ENCODE peak calls at places on chromosome 2, in four cellular contexts. C is SK-N-SH, R is left lung, T is fibroblast of lung. M is an unnamed sample.

GRCh38 chr2:166269322-166269721 is 106.4 kb downstream of the SCN9A start:
- DNase-seq in R (no peak), C (no peak), T (no peak), M (no peak)

GRCh38 chr2:143778981-143779380 is 649.8 kb downstream of the ARHGAP15 start:
- DNase-seq in T (no peak), R (no peak), C (no peak), M (no peak)

GRCh38 chr2:106105151-106105922 is 88.8 kb downstream of the UXS1 start:
- DNase-seq in R (peak; percentile 71), C (no peak), T (no peak), M (no peak)

GRCh38 chr2:36452279-36452678 is 96.7 kb downstream of the CRIM1 start:
- DNase-seq in C (no peak), T (peak; percentile 89), R (no peak), M (no peak)

GRCh38 chr2:171530378-171530777 is 8.1 kb downstream of the CYBRD1 start:
- DNase-seq in R (no peak), T (no peak), C (no peak), M (no peak)

GRCh38 chr2:33812707-33813106 is 213.6 kb upstream of the FAM98A start:
- DNase-seq in T (no peak), R (no peak), C (no peak), M (no peak)

GRCh38 chr2:2667690-2668089 is 336.6 kb upstream of the MYT1L start:
- DNase-seq in C (no peak), T (no peak), R (no peak), M (no peak)

GRCh38 chr2:223586261-223586660 is 15.9 kb downstream of the SCG2 start:
- DNase-seq in R (no peak), T (peak; percentile 95), C (no peak), M (no peak)

GRCh38 chr2:17311771-17312511 is 206.3 kb downstream of the RAD51AP2 start:
- DNase-seq in C (no peak), T (peak; percentile 18), R (no peak), M (no peak)

GRCh38 chr2:231590614-231591013 is 2.0 kb upstream of the TEX44 start:
- DNase-seq in R (no peak), C (no peak), T (no peak), M (no peak)

GRCh38 chr2:161422812-161423211 is 6.7 kb downstream of the TBR1 start:
- DNase-seq in R (no peak), T (no peak), C (no peak), M (no peak)

GRCh38 chr2:98769784-98770183 is 38.9 kb upstream of the MGAT4A start:
- DNase-seq in C (no peak), R (no peak), T (no peak), M (peak; percentile 66)

GRCh38 chr2:23480991-23481797 is 96.2 kb downstream of the KLHL29 start:
- DNase-seq in T (peak; percentile 58), R (no peak), C (no peak), M (no peak)

GRCh38 chr2:165539985-165540384 is 70.5 kb downstream of the CSRNP3 start:
- DNase-seq in R (no peak), C (no peak), T (no peak), M (no peak)

GRCh38 chr2:118013221-118013723 is 598 bp downstream of the CCDC93 start:
- DNase-seq in C (peak; percentile 72), T (no peak), R (peak; percentile 94), M (peak; percentile 39)

GRCh38 chr2:73295751-73296400 is 2.5 kb upstream of the EGR4 start:
- DNase-seq in R (no peak), T (no peak), C (no peak), M (no peak)

GRCh38 chr2:239910851-239911629 is 114.1 kb downstream of the NDUFA10 start:
- DNase-seq in C (no peak), T (no peak), R (no peak), M (no peak)
- H3K27ac ChIP-seq in C (no peak overlapping the region), T (no peak overlapping the region), R (peak overlapping the region; percentile 99), M (no peak overlapping the region)

DNA sequence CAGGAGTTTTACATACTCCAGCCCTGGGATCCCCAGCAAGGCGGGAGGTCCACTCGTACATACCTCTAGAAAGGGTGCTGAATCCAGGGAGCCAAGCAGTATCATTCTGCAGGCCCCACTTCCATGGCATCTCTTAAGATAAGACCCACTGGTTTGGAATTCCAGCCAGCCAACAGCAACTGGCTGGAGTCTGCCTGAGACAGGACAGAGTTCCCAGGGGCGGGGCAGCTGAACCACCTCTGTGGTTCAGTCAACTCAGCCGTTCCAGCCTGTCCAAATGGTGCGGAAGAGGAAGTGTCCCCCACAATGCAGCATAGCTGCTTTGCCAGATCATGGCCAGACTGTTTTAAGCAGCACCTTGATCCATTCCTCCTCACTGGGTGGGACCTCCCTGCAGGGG is 33.2 kb downstream of the ZNF892 start:
- DNase-seq in T (no peak), C (no peak), R (no peak), M (no peak)
- H3K9me3 ChIP-seq in T (no peaks in the 10 kb centered on the region), C (no peaks in the 10 kb centered on the region), R (peaks cover 55% of the 10 kb centered on the region), M (no peaks in the 10 kb centered on the region)

DNA sequence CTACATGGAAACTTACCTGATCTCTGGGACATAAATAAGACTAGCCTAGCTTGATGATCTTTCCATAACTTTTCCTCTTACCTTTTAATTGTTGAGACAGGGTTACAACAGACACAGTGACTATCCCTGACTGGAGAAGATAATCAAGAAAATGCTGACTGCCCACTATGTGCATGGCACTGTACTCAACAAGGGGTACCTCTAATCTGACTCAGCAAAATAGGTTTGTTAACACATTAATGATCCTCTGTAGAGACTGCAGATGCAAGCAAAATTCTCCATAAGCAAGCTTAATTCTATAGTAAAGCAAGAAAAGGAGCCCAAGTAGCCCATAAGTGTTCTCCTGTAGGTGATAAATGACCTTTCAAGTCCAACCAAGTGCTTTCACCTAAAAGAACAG is 25.5 kb downstream of the ACVR1C start:
- DNase-seq in C (no peak), T (no peak), R (no peak), M (no peak)
- H3K4me3 ChIP-seq in C (no peak overlapping the region), T (no peak overlapping the region), R (no peak overlapping the region), M (no peak overlapping the region)

GRCh38 chr2:56613917-56614316 is 430.1 kb downstream of the CCDC85A start:
- DNase-seq in T (no peak), C (no peak), R (no peak), M (no peak)
- H3K27ac ChIP-seq in T (no peak overlapping the region), C (peak overlapping the region; percentile 40), R (no peak overlapping the region), M (no peak overlapping the region)

DNA sequence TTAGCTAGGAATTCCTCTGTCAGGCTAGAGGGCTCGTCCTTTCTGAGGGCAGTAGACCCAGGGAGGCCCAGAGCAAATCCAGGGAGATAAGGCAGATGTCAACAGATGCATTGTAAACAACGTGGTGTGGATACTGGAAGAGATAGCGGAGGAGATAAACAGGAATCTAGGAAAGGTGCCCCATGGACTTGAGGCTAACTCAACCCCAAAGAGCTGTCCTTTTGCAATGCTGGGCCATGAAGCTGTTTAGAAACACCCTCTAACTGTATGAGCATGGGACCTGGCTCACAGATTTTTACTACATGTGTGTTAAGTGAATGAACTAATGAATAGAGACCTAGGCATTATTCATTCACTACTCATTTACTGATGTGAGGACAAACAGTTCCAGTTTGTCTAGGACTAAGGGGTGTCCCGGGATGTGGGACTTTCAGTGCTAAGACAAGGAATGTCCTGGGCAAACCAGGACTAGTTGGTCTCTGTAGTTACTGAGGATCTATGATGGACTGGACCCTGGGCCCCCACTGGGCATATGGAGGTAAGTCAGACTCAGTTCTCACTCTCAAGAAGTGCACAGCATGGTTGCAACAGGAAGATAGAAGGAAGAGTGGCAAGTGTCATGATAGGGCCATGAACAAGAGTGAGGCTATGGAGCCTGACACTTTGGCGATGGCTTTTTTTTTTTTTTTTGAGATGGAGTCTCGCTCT is 128.0 kb downstream of the MYCN start:
- DNase-seq in C (peak; percentile 33), R (no peak), T (no peak), M (no peak)
- H3K9me3 ChIP-seq in C (no peaks in the 10 kb centered on the region), R (peaks cover 16% of the 10 kb centered on the region), T (no peaks in the 10 kb centered on the region), M (no peaks in the 10 kb centered on the region)

GRCh38 chr2:44944952-44945612 is 3.6 kb downstream of the SIX3 start:
- DNase-seq in T (no peak), C (peak; percentile 48), R (no peak), M (no peak)
- H3K4me3 ChIP-seq in T (no peak overlapping the region), C (peak overlapping the region; percentile 60), R (no peak overlapping the region), M (no peak overlapping the region)

DNA sequence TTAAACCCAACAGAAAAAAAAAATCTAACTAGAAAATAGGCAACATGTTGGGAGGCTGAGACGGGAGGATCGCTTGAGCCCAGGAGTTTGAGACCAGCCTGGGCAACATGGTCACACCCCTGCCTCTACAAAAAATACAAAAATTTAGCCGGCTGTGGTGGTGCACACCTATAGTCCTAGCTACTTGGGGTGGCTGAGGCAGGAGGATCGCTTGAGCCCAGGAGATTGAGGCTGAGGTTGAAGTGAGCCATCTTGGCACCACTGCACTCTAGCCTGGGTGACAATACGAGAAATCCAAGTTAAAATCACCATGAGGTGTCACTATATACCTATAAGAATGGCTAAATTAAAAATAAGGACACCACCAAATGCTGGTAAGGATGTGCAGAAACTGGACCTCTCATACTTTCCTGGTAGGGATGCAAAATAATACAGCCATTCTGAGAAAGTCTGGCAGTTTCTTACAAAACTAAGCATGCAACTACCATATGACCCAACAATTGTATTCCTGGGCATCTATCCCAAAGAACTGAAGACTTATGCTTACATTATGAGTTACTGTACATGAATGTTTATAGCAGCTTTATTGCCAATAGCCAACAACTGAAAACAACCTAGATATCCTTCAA is 2.2 kb downstream of the SEPTIN10 start:
- DNase-seq in T (peak; percentile 95), C (no peak), R (no peak), M (no peak)
- H3K27ac ChIP-seq in T (peak overlapping the region; percentile 83), C (peak overlapping the region; percentile 92), R (no peak overlapping the region), M (no peak overlapping the region)